ENCODE peak calls at places on chromosomes 6 and 20, in nine cellular contexts. H, A, N, D, R, Y, E, T and W are unnamed samples.

GRCh38 chr6:155473741-155474140 is 18.1 kb upstream of the NOX3 start:
- DNase-seq in H (no peak), A (no peak), N (no peak), D (no peak), R (no peak), Y (peak), E (no peak), T (no peak), W (no peak)

GRCh38 chr20:22511943-22512910 is 72.1 kb downstream of the FOXA2 start:
- DNase-seq in H (peak), A (no peak), N (peak), D (no peak), R (no peak), Y (peak), E (no peak), T (no peak), W (no peak)

GRCh38 chr20:44160133-44160532 is 26.9 kb downstream of the JPH2 start:
- DNase-seq in H (no peak), A (no peak), N (no peak), D (no peak), R (no peak), Y (no peak), E (no peak), T (no peak), W (no peak)

GRCh38 chr6:114997813-114998292 is 655.0 kb upstream of the HS3ST5 start:
- DNase-seq in H (no peak), A (no peak), N (no peak), D (no peak), R (no peak), Y (no peak), E (no peak), T (no peak), W (no peak)

GRCh38 chr6:11534561-11534960 is 3.0 kb upstream of the TMEM170B start:
- DNase-seq in H (no peak), A (no peak), N (no peak), D (no peak), R (no peak), Y (no peak), E (no peak), T (no peak), W (no peak)

GRCh38 chr20:48096212-48096875 is 311.1 kb upstream of the SULF2 start:
- DNase-seq in H (no peak), A (no peak), N (no peak), D (no peak), R (no peak), Y (peak), E (no peak), T (no peak), W (no peak)

GRCh38 chr6:149636116-149636515 is 12.4 kb downstream of the KATNA1 start:
- DNase-seq in H (no peak), A (peak), N (no peak), D (no peak), R (no peak), Y (peak), E (no peak), T (no peak), W (no peak)

GRCh38 chr6:44072452-44072958 is 54.7 kb downstream of the MRPL14 start:
- DNase-seq in H (no peak), A (no peak), N (no peak), D (no peak), R (no peak), Y (no peak), E (no peak), T (no peak), W (no peak)

GRCh38 chr6:147040041-147040440 is 164.2 kb upstream of the STXBP5 start:
- DNase-seq in H (no peak), A (peak), N (no peak), D (no peak), R (no peak), Y (peak), E (no peak), T (no peak), W (no peak)

GRCh38 chr6:138465007-138465645 is 34.2 kb downstream of the NHSL1 start:
- DNase-seq in H (no peak), A (peak), N (no peak), D (no peak), R (no peak), Y (peak), E (no peak), T (no peak), W (no peak)

GRCh38 chr20:34709044-34709835 is 5.1 kb downstream of the TP53INP2 start:
- DNase-seq in H (peak), A (peak), N (peak), D (peak), R (peak), Y (peak), E (peak), T (peak), W (peak)

GRCh38 chr6:87832025-87832825 is 130.2 kb upstream of the AKIRIN2 start:
- DNase-seq in H (no peak), A (peak), N (no peak), D (no peak), R (no peak), Y (peak), E (no peak), T (no peak), W (peak)

GRCh38 chr6:5179917-5180316 is 80.8 kb downstream of the LYRM4 start:
- DNase-seq in H (no peak), A (no peak), N (no peak), D (no peak), R (no peak), Y (peak), E (no peak), T (no peak), W (no peak)

GRCh38 chr6:169880516-169880915 is 129.1 kb downstream of the ERMARD start:
- DNase-seq in H (no peak), A (no peak), N (no peak), D (no peak), R (no peak), Y (no peak), E (no peak), T (no peak), W (no peak)

GRCh38 chr20:17568045-17568788 is 1.7 kb upstream of the DSTN start:
- DNase-seq in H (no peak), A (no peak), N (no peak), D (no peak), R (no peak), Y (no peak), E (no peak), T (no peak), W (no peak)

GRCh38 chr6:31381666-31382065 is 21.7 kb upstream of the MICA start:
- DNase-seq in H (no peak), A (no peak), N (no peak), D (no peak), R (no peak), Y (no peak), E (no peak), T (no peak), W (no peak)

GRCh38 chr6:34284563-34285545 is 36.0 kb upstream of the SMIM29 start:
- DNase-seq in H (peak), A (peak), N (peak), D (no peak), R (peak), Y (peak), E (peak), T (peak), W (no peak)

GRCh38 chr6:11280394-11280793 is 47.9 kb upstream of the NEDD9 start:
- DNase-seq in H (no peak), A (no peak), N (no peak), D (no peak), R (no peak), Y (no peak), E (no peak), T (no peak), W (no peak)

GRCh38 chr6:170263410-170263809 is 27.5 kb downstream of the DLL1 start:
- DNase-seq in H (no peak), A (no peak), N (no peak), D (no peak), R (no peak), Y (no peak), E (no peak), T (no peak), W (no peak)

GRCh38 chr6:156912431-156912830 is 135.3 kb downstream of the ARID1B start:
- DNase-seq in H (no peak), A (no peak), N (no peak), D (no peak), R (no peak), Y (no peak), E (no peak), T (no peak), W (no peak)

GRCh38 chr6:33392168-33392947 is 735 bp downstream of the KIFC1 start:
- DNase-seq in H (no peak), A (peak), N (no peak), D (no peak), R (no peak), Y (peak), E (no peak), T (no peak), W (peak)

GRCh38 chr6:91645811-91646210 is 1058.9 kb upstream of the MAP3K7 start:
- DNase-seq in H (no peak), A (no peak), N (no peak), D (no peak), R (no peak), Y (no peak), E (no peak), T (no peak), W (no peak)

GRCh38 chr20:57618091-57618765 is 2.0 kb downstream of the ZBP1 start:
- DNase-seq in H (peak), A (no peak), N (peak), D (no peak), R (no peak), Y (no peak), E (no peak), T (no peak), W (no peak)